ENCODE peak calls at places on chromosomes 13 and 19, in ten cellular contexts. Q is hepatocyte; C is CD8-positive, alpha-beta T cell; A is AG04449; U is PC-3; E is foreskin fibroblast; H is choroid plexus epithelial cell; X is ovary; L is fibroblast of pulmonary artery; F is uterus. K is an unnamed sample.

GRCh38 chr19:18518639-18519038 is 3.2 kb downstream of the ELL start:
- DNase-seq in Q (no peak), C (no peak), A (no peak), U (no peak), E (no peak), H (no peak), X (no peak), L (no peak), F (no peak), K (no peak)

GRCh38 chr13:42401376-42401775 is 129.4 kb downstream of the AKAP11 start:
- DNase-seq in Q (no peak), C (no peak), A (no peak), U (no peak), E (no peak), H (no peak), X (no peak), L (no peak), F (no peak), K (no peak)

GRCh38 chr19:45440873-45441654 is 17.3 kb upstream of the ERCC1 start:
- DNase-seq in Q (peak; percentile 43), C (no peak), A (no peak), U (peak; percentile 34), E (no peak), H (peak; percentile 73), X (no peak), L (peak; percentile 57), F (no peak), K (no peak)

GRCh38 chr19:46748325-46749109 is 2.3 kb upstream of the STRN4 start:
- DNase-seq in Q (peak; percentile 78), C (peak; percentile 54), A (no peak), U (peak; percentile 63), E (peak; percentile 43), H (peak; percentile 79), X (peak; percentile 65), L (peak; percentile 79), F (no peak), K (no peak)

GRCh38 chr19:11530432-11530831 is 1.5 kb upstream of the ECSIT start:
- DNase-seq in Q (peak; percentile 73), C (no peak), A (no peak), U (peak; percentile 84), E (peak; percentile 71), H (peak; percentile 93), X (peak; percentile 77), L (peak; percentile 84), F (peak; percentile 77), K (peak; percentile 16)

GRCh38 chr19:30106417-30107095 is 164.5 kb downstream of the URI1 start:
- DNase-seq in Q (no peak), C (no peak), A (no peak), U (no peak), E (no peak), H (no peak), X (no peak), L (no peak), F (no peak), K (no peak)

GRCh38 chr13:65892859-65893258 is 1337.3 kb downstream of the PCDH9 start:
- DNase-seq in Q (no peak), C (no peak), A (no peak), U (peak; percentile 31), E (peak; percentile 29), H (no peak), X (no peak), L (peak; percentile 42), F (no peak), K (no peak)

GRCh38 chr19:4987286-4987685 is 18.4 kb downstream of the KDM4B start:
- DNase-seq in Q (no peak), C (no peak), A (no peak), U (no peak), E (no peak), H (peak; percentile 21), X (no peak), L (no peak), F (no peak), K (no peak)

GRCh38 chr19:22619371-22619770 is 14.8 kb upstream of the ZNF492 start:
- DNase-seq in Q (no peak), C (no peak), A (no peak), U (no peak), E (no peak), H (no peak), X (peak; percentile 70), L (no peak), F (no peak), K (no peak)

GRCh38 chr13:111540486-111540885 is 220.0 kb downstream of the TEX29 start:
- DNase-seq in Q (no peak), C (no peak), A (no peak), U (no peak), E (no peak), H (no peak), X (no peak), L (no peak), F (no peak), K (no peak)

GRCh38 chr13:43305416-43305815 is 282.0 kb downstream of the DNAJC15 start:
- DNase-seq in Q (no peak), C (no peak), A (no peak), U (peak; percentile 56), E (peak; percentile 59), H (no peak), X (no peak), L (peak; percentile 42), F (no peak), K (no peak)

GRCh38 chr13:29844441-29844840 is 6.0 kb downstream of the UBL3 start:
- DNase-seq in Q (no peak), C (no peak), A (no peak), U (no peak), E (no peak), H (peak; percentile 29), X (no peak), L (no peak), F (no peak), K (no peak)

GRCh38 chr13:32905864-32906180 is 110.4 kb upstream of the KL start:
- DNase-seq in Q (no peak), C (no peak), A (no peak), U (no peak), E (no peak), H (peak; percentile 68), X (peak; percentile 42), L (peak; percentile 36), F (peak; percentile 54), K (peak; percentile 46)

GRCh38 chr19:35178701-35179100 is 24.2 kb downstream of the FXYD5 start:
- DNase-seq in Q (no peak), C (no peak), A (no peak), U (no peak), E (no peak), H (peak; percentile 24), X (no peak), L (peak; percentile 30), F (no peak), K (no peak)

GRCh38 chr13:32334676-32335075 is 19.4 kb downstream of the BRCA2 start:
- DNase-seq in Q (no peak), C (no peak), A (no peak), U (no peak), E (no peak), H (no peak), X (no peak), L (peak; percentile 39), F (no peak), K (no peak)

GRCh38 chr13:61765181-61765742 is 349.6 kb upstream of the PCDH20 start:
- DNase-seq in Q (no peak), C (no peak), A (no peak), U (no peak), E (no peak), H (no peak), X (no peak), L (no peak), F (no peak), K (no peak)

GRCh38 chr13:51478418-51479198 is 25.8 kb upstream of the INTS6 start:
- DNase-seq in Q (no peak), C (no peak), A (no peak), U (no peak), E (no peak), H (no peak), X (no peak), L (no peak), F (no peak), K (no peak)

GRCh38 chr13:106596287-106596937 is 28.5 kb upstream of the ARGLU1 start:
- DNase-seq in Q (no peak), C (no peak), A (no peak), U (no peak), E (no peak), H (no peak), X (no peak), L (no peak), F (no peak), K (no peak)

GRCh38 chr19:15161028-15161984 is 39.5 kb downstream of the NOTCH3 start:
- DNase-seq in Q (no peak), C (no peak), A (no peak), U (peak; percentile 51), E (no peak), H (peak; percentile 47), X (no peak), L (peak; percentile 36), F (no peak), K (no peak)
- TF ChIP-seq CTCF in Q (peak; percentile 19), C (no peak), A (peak; percentile 22), U (peak; percentile 79), E (peak; percentile 29), H (peak; percentile 59), X (no peak), L (peak; percentile 43), F (no peak), K (no peak)

GRCh38 chr19:3370214-3370720 is 3.9 kb downstream of the NFIC start:
- DNase-seq in Q (peak; percentile 49), C (no peak), A (no peak), U (no peak), E (no peak), H (peak; percentile 50), X (peak; percentile 75), L (no peak), F (peak; percentile 76), K (no peak)
- H3K4me3 ChIP-seq in Q (peak overlapping the region; percentile 26), C (no peak overlapping the region), A (peak overlapping the region; percentile 81), U (peak overlapping the region; percentile 90), E (peak overlapping the region; percentile 82), H (peak overlapping the region; percentile 74), X (peak overlapping the region; percentile 88), L (peak overlapping the region; percentile 81), F (peak overlapping the region; percentile 31), K (peak overlapping the region; percentile 80)

GRCh38 chr13:60369242-60369641 is 27.8 kb upstream of the TDRD3 start:
- DNase-seq in Q (no peak), C (no peak), A (no peak), U (peak; percentile 10), E (no peak), H (peak; percentile 27), X (no peak), L (peak; percentile 9), F (no peak), K (no peak)
- TF ChIP-seq CTCF in Q (peak; percentile 9), C (peak; percentile 40), A (peak; percentile 3), U (peak; percentile 20), E (peak; percentile 25), H (no peak), X (no peak), L (peak; percentile 43), F (no peak), K (no peak)

DNA sequence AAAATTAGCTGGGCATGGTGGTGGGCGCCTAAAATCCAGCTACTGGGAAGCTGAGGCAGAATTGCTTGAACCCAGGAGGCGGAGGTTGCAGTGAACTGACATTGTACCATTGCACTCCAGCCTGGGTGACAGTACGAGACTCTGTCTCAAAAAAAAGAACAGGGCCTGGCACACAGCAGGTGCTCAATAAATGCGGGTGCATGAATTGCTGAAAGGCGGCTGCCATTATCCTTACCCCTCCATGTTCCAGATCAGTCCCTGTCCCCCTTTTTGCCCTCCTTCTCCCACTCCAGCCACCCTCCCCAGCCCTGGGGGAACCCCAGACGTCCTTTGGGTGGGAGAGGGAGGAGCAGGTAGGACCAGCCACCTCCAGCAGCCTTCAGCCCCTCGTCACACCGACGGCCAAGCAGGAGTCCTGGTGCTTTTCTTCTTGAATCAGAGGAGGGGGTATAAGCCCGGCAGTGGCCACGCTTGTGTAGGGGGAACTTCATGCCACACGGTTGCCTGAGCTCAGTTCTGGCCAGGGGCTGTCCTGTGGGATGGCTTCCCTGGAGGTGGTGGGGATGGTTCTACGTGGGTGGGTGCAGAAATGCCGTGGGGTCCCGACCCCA is 20.4 kb upstream of the NFIC start:
- DNase-seq in Q (no peak), C (no peak), A (no peak), U (no peak), E (no peak), H (no peak), X (no peak), L (no peak), F (peak; percentile 30), K (no peak)
- H3K4me3 ChIP-seq in Q (no peak overlapping the region), C (no peak overlapping the region), A (no peak overlapping the region), U (no peak overlapping the region), E (no peak overlapping the region), H (no peak overlapping the region), X (no peak overlapping the region), L (no peak overlapping the region), F (no peak overlapping the region), K (no peak overlapping the region)